ENCODE peak calls at places on chromosome 11, in seven cellular contexts. K is OCI-M1; S is bronchial epithelial cell; L is HL-60; Z is activated CD8-positive, alpha-beta memory T cell treated with anti-CD3 and anti-CD28 coated beads for 4 hours; A is activated effector memory CD4-positive, alpha-beta T cell treated with Interleukin-2 at 50 U/mL for 16 hours; B is CD4-positive, alpha-beta T cell. H is an unnamed sample.

GRCh38 chr11:120710354-120711187 is 199.0 kb downstream of the GRIK4 start:
- DNase-seq in B (no peak), K (no peak), A (no peak), L (no peak), S (peak), Z (no peak), H (no peak)

GRCh38 chr11:7571640-7572000 is 57.8 kb downstream of the PPFIBP2 start:
- DNase-seq in S (peak), K (peak), L (peak), Z (no peak), B (no peak), A (no peak), H (no peak)

GRCh38 chr11:113197456-113197855 is 116.9 kb upstream of the TTC12 start:
- DNase-seq in B (no peak), Z (no peak), L (no peak), A (no peak), K (no peak), S (no peak), H (no peak)

GRCh38 chr11:36034572-36035331 is 90.9 kb downstream of the LDLRAD3 start:
- DNase-seq in L (no peak), A (no peak), K (no peak), B (no peak), S (peak), Z (no peak), H (no peak)

GRCh38 chr11:5042091-5042490 is 4.2 kb upstream of the OR52J3 start:
- DNase-seq in Z (no peak), S (peak), B (no peak), L (no peak), K (no peak), A (no peak), H (no peak)

GRCh38 chr11:62988281-62988680 is 3.5 kb upstream of the SLC22A6 start:
- DNase-seq in A (no peak), K (no peak), S (no peak), Z (no peak), L (no peak), B (no peak), H (no peak)

GRCh38 chr11:87423161-87423560 is 385.4 kb downstream of the TMEM135 start:
- DNase-seq in Z (no peak), B (no peak), L (no peak), K (peak), A (no peak), S (no peak), H (no peak)

GRCh38 chr11:70068345-70068744 is 9.8 kb upstream of the ANO1 start:
- DNase-seq in L (no peak), B (no peak), S (no peak), A (no peak), Z (no peak), K (no peak), H (no peak)

GRCh38 chr11:93984205-93984586 is 37.0 kb upstream of the HEPHL1 start:
- DNase-seq in K (no peak), Z (no peak), L (no peak), S (no peak), B (no peak), A (no peak), H (no peak)

GRCh38 chr11:93784935-93785360 is 866 bp downstream of the MED17 start:
- DNase-seq in S (no peak), K (no peak), A (no peak), L (no peak), Z (no peak), B (no peak), H (no peak)

GRCh38 chr11:70314730-70315129 is 44.2 kb downstream of the PPFIA1 start:
- DNase-seq in L (peak), A (no peak), S (no peak), B (no peak), Z (no peak), K (no peak), H (no peak)

GRCh38 chr11:77411717-77412441 is 62.0 kb downstream of the PAK1 start:
- DNase-seq in B (peak), A (peak), K (peak), Z (peak), L (peak), S (peak), H (peak)

GRCh38 chr11:1126935-1127663 is 30.7 kb upstream of the MUC5AC start:
- DNase-seq in Z (no peak), B (no peak), A (no peak), L (no peak), K (no peak), S (no peak), H (no peak)

GRCh38 chr11:33655842-33656600 is 44.6 kb downstream of the C11orf91 start:
- DNase-seq in B (no peak), K (no peak), L (no peak), A (no peak), S (peak), Z (no peak), H (no peak)

GRCh38 chr11:80362578-80362977 is 921.7 kb upstream of the TENM4 start:
- DNase-seq in B (no peak), K (no peak), A (no peak), Z (no peak), S (peak), L (no peak), H (no peak)

H was measured in central memory CD8-positive, alpha-beta T cell.